ENCODE peak calls at places on chromosomes 16 and 17, in ten cellular contexts. Q is lung, G is esophagus squamous epithelium, O is upper lobe of right lung, A is tibial nerve, M is uterus, N is DND-41, E is cardiac muscle cell, K is IMR-90, L is colonic mucosa. P is an unnamed sample. For H3K36me3 and H3K4me1, the result is how much of the 10 kb centered on the place peaks cover.

GRCh38 chr16:22625948-22626347 is 115.3 kb downstream of the NPIPB5 start:
- DNase-seq in Q (no peak), G (no peak), O (no peak), A (no peak), M (no peak), N (no peak), E (no peak), K (no peak), L (no peak), P (no peak)

GRCh38 chr17:73336613-73337400 is 25.0 kb upstream of the CDC42EP4 start:
- DNase-seq in Q (no peak), G (no peak), O (no peak), A (no peak), M (no peak), N (no peak), E (no peak), K (no peak), L (no peak), P (no peak)

GRCh38 chr17:3762922-3763776 is 37.8 kb downstream of the ITGAE start:
- DNase-seq in Q (no peak), G (no peak), O (no peak), A (no peak), M (no peak), N (no peak), E (no peak), K (no peak), L (no peak), P (no peak)

GRCh38 chr17:12231027-12231682 is 210.5 kb downstream of the MAP2K4 start:
- DNase-seq in Q (no peak), G (no peak), O (no peak), A (no peak), M (peak), N (no peak), E (no peak), K (peak), L (no peak), P (no peak)

GRCh38 chr16:4365014-4365406 is 6.6 kb upstream of the VASN start:
- DNase-seq in Q (no peak), G (no peak), O (no peak), A (no peak), M (no peak), N (no peak), E (no peak), K (no peak), L (no peak), P (no peak)

GRCh38 chr17:13029340-13029739 is 11.5 kb upstream of the ELAC2 start:
- DNase-seq in Q (no peak), G (no peak), O (no peak), A (no peak), M (no peak), N (no peak), E (no peak), K (no peak), L (no peak), P (no peak)

GRCh38 chr16:81806696-81807095 is 27.6 kb downstream of the PLCG2 start:
- DNase-seq in Q (no peak), G (no peak), O (no peak), A (no peak), M (no peak), N (no peak), E (no peak), K (no peak), L (no peak), P (no peak)

GRCh38 chr16:84526794-84527485 is 22.5 kb upstream of the MEAK7 start:
- DNase-seq in Q (no peak), G (no peak), O (no peak), A (no peak), M (peak), N (no peak), E (no peak), K (peak), L (no peak), P (no peak)

GRCh38 chr17:79038545-79039135 is 14.7 kb downstream of the C1QTNF1 start:
- DNase-seq in Q (no peak), G (no peak), O (peak), A (peak), M (no peak), N (no peak), E (no peak), K (peak), L (no peak), P (no peak)

GRCh38 chr16:49513040-49513439 is 139.4 kb downstream of the C16orf78 start:
- DNase-seq in Q (no peak), G (no peak), O (peak), A (no peak), M (no peak), N (peak), E (no peak), K (no peak), L (no peak), P (no peak)

GRCh38 chr17:2883544-2884203 is 87.4 kb downstream of the RAP1GAP2 start:
- DNase-seq in Q (no peak), G (no peak), O (no peak), A (no peak), M (no peak), N (no peak), E (no peak), K (peak), L (no peak), P (no peak)

GRCh38 chr17:14198013-14198412 is 38.6 kb downstream of the CDRT15 start:
- DNase-seq in Q (peak), G (no peak), O (peak), A (no peak), M (no peak), N (no peak), E (peak), K (no peak), L (no peak), P (no peak)

GRCh38 chr16:57017251-57017650 is 27.9 kb downstream of the NLRC5 start:
- DNase-seq in Q (no peak), G (no peak), O (no peak), A (no peak), M (no peak), N (no peak), E (no peak), K (peak), L (no peak), P (no peak)

GRCh38 chr17:77461277-77462057 is 320.7 kb downstream of the SEC14L1 start:
- DNase-seq in Q (no peak), G (no peak), O (no peak), A (no peak), M (no peak), N (no peak), E (no peak), K (no peak), L (no peak), P (no peak)

GRCh38 chr17:38454528-38454927 is 26.3 kb downstream of the ARHGAP23 start:
- DNase-seq in Q (peak), G (peak), O (peak), A (peak), M (peak), N (no peak), E (no peak), K (peak), L (no peak), P (no peak)

GRCh38 chr17:8951210-8951609 is 14.3 kb downstream of the PIK3R5 start:
- DNase-seq in Q (no peak), G (no peak), O (no peak), A (no peak), M (no peak), N (no peak), E (no peak), K (no peak), L (no peak), P (no peak)

GRCh38 chr17:64171041-64171440 is 41.1 kb upstream of the ERN1 start:
- DNase-seq in Q (no peak), G (no peak), O (no peak), A (no peak), M (no peak), N (no peak), E (no peak), K (no peak), L (no peak), P (no peak)

GRCh38 chr17:65027305-65027704 is 29.2 kb downstream of the GNA13 start:
- DNase-seq in Q (no peak), G (no peak), O (no peak), A (no peak), M (no peak), N (peak), E (no peak), K (peak), L (no peak), P (peak)

GRCh38 chr16:9054460-9054859 is 37.0 kb upstream of the HAPSTR1 start:
- DNase-seq in Q (no peak), G (no peak), O (no peak), A (no peak), M (no peak), N (no peak), E (no peak), K (no peak), L (no peak), P (no peak)

GRCh38 chr17:71975331-71975801 is 145.5 kb upstream of the SOX9 start:
- DNase-seq in Q (no peak), G (no peak), O (no peak), A (peak), M (peak), N (no peak), E (no peak), K (peak), L (peak), P (no peak)

GRCh38 chr17:71980171-71980570 is 140.6 kb upstream of the SOX9 start:
- DNase-seq in Q (no peak), G (no peak), O (no peak), A (no peak), M (no peak), N (no peak), E (no peak), K (no peak), L (no peak), P (no peak)

GRCh38 chr17:71974051-71974450 is 146.8 kb upstream of the SOX9 start:
- DNase-seq in Q (no peak), G (no peak), O (no peak), A (no peak), M (no peak), N (no peak), E (no peak), K (no peak), L (no peak), P (no peak)

GRCh38 chr17:71978435-71978834 is 142.4 kb upstream of the SOX9 start:
- DNase-seq in Q (no peak), G (no peak), O (no peak), A (no peak), M (no peak), N (no peak), E (no peak), K (no peak), L (no peak), P (no peak)

GRCh38 chr17:71975998-71976649 is 144.7 kb upstream of the SOX9 start:
- DNase-seq in Q (peak), G (no peak), O (no peak), A (peak), M (peak), N (no peak), E (no peak), K (peak), L (peak), P (no peak)
- H3K27ac ChIP-seq in Q (no peak), G (peak), O (no peak), A (peak), M (peak), N (no peak), E (no peak), K (peak), L (peak), P (no peak)

GRCh38 chr16:2174396-2175131 is 19.0 kb downstream of the TRAF7 start:
- DNase-seq in Q (no peak), G (no peak), O (no peak), A (no peak), M (no peak), N (no peak), E (no peak), K (no peak), L (no peak), P (no peak)

GRCh38 chr16:2173366-2173765 is 17.8 kb downstream of the TRAF7 start:
- DNase-seq in Q (no peak), G (no peak), O (no peak), A (no peak), M (no peak), N (no peak), E (no peak), K (no peak), L (no peak), P (no peak)

GRCh38 chr16:2171601-2172178 is 16.1 kb downstream of the TRAF7 start:
- DNase-seq in Q (no peak), G (no peak), O (no peak), A (no peak), M (no peak), N (no peak), E (no peak), K (no peak), L (no peak), P (no peak)

GRCh38 chr16:2173916-2174315 is 18.3 kb downstream of the TRAF7 start:
- DNase-seq in Q (no peak), G (no peak), O (no peak), A (no peak), M (no peak), N (no peak), E (no peak), K (no peak), L (no peak), P (no peak)

GRCh38 chr16:2172688-2173335 is 17.2 kb downstream of the TRAF7 start:
- DNase-seq in Q (no peak), G (no peak), O (no peak), A (no peak), M (no peak), N (no peak), E (no peak), K (no peak), L (no peak), P (no peak)
- H3K36me3 ChIP-seq in Q (under half), G (half or more), O (half or more), A (half or more), M (under half), N (half or more), E (under half), K (half or more), L (under half), P (half or more)

DNA sequence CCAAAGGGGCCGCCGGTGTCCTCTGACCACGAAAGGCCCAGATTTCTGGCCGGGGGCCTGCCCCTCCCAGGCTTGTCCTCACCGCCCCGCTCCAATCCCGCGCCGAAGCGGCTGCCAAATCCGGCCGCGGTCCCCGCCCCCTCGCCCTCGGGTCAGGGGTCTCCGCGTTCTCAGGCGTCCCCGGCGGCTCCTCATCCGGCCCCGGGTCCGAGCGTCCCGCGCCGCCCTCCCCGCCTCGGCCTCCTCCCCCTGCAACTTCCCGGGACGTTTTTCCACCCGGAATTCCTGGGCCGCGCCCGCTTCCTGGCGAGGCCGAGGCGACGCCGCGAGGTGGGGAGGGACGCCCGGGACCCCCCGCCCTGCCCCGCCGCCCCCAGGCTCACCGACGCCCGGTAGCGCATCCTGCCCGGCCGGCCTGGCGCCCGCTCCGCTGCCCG is 7.2 kb downstream of the MYO1C start:
- DNase-seq in Q (peak), G (no peak), O (peak), A (no peak), M (peak), N (no peak), E (peak), K (no peak), L (peak), P (no peak)
- H3K4me1 ChIP-seq in Q (under half), G (under half), O (half or more), A (under half), M (under half), N (under half), E (under half), K (under half), L (under half), P (under half)

DNA sequence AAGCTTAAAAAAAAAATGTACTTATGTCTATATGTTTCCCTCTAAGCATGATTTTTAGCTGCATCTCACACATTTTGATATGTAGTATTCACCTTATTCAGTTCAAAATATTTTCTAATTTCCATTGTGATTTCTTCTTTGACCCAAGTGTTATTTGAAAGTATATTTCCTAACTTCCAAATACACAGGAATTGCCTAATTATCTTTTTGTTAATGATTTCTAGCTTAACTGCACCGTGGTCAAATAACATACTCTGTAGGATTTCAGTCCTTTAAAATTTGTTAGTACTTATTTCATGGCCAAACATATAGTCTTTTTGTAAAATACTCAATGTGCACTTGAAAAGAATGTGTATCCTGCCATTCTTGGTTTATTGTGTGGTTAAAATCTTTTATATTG is 11.3 kb downstream of the TMEM220 start:
- DNase-seq in Q (no peak), G (no peak), O (no peak), A (no peak), M (no peak), N (no peak), E (no peak), K (no peak), L (no peak), P (no peak)
- H3K27ac ChIP-seq in Q (no peak), G (no peak), O (no peak), A (no peak), M (no peak), N (no peak), E (no peak), K (no peak), L (no peak), P (no peak)

GRCh38 chr17:49494937-49495841 is at the start of gene NGFR:
- DNase-seq in Q (no peak), G (no peak), O (no peak), A (no peak), M (no peak), N (peak), E (peak), K (peak), L (peak), P (peak)

GRCh38 chr17:49496866-49497146 is 1.7 kb downstream of the NGFR start:
- DNase-seq in Q (no peak), G (no peak), O (no peak), A (no peak), M (no peak), N (no peak), E (no peak), K (no peak), L (no peak), P (no peak)

GRCh38 chr17:49496183-49496865 is 1.2 kb downstream of the NGFR start:
- DNase-seq in Q (peak), G (no peak), O (peak), A (peak), M (peak), N (no peak), E (peak), K (peak), L (peak), P (peak)

GRCh38 chr17:49494399-49494798 is 694 bp upstream of the NGFR start:
- DNase-seq in Q (no peak), G (no peak), O (no peak), A (no peak), M (no peak), N (no peak), E (no peak), K (no peak), L (no peak), P (no peak)

GRCh38 chr17:49495842-49496182 is 719 bp downstream of the NGFR start:
- DNase-seq in Q (no peak), G (no peak), O (no peak), A (no peak), M (no peak), N (no peak), E (no peak), K (no peak), L (no peak), P (no peak)
- H3K36me3 ChIP-seq in Q (under half), G (under half), O (under half), A (under half), M (under half), N (under half), E (under half), K (under half), L (under half), P (under half)

GRCh38 chr17:40287159-40287493 is 553 bp upstream of the CDC6 start:
- DNase-seq in Q (no peak), G (no peak), O (no peak), A (no peak), M (no peak), N (no peak), E (no peak), K (no peak), L (no peak), P (no peak)

GRCh38 chr17:40284085-40284713 is 3.5 kb upstream of the CDC6 start:
- DNase-seq in Q (no peak), G (no peak), O (no peak), A (no peak), M (no peak), N (no peak), E (no peak), K (peak), L (peak), P (no peak)

GRCh38 chr17:40287494-40288369 is at the start of gene CDC6:
- DNase-seq in Q (peak), G (peak), O (peak), A (peak), M (peak), N (peak), E (peak), K (peak), L (peak), P (peak)

GRCh38 chr17:40283662-40284061 is 4.0 kb upstream of the CDC6 start:
- DNase-seq in Q (no peak), G (no peak), O (no peak), A (no peak), M (no peak), N (no peak), E (no peak), K (peak), L (peak), P (no peak)

DNA sequence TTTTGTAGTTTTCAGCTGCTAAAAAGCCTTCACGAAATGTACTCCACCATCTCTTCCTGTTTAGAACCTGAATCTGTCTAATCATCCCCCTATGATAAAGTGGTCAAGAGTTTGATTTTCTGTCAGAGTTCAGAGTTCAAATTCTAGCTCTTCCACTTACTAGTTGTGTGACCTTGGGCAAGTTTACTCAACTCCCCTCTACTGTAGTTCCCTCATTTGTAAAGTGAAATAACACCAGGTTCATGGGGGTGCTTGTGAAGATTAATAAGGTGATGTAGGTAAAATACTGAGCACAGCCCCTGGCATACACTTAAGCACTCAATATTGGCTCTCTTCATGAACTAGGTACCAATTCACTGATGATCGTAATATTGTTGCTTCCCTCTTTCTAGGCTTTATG is 1.2 kb upstream of the CDC6 start:
- DNase-seq in Q (no peak), G (no peak), O (no peak), A (no peak), M (no peak), N (no peak), E (no peak), K (no peak), L (no peak), P (no peak)
- H3K4me1 ChIP-seq in Q (under half), G (under half), O (under half), A (under half), M (under half), N (under half), E (under half), K (under half), L (under half), P (under half)

GRCh38 chr16:27698746-27699145 is 148.8 kb downstream of the KATNIP start:
- DNase-seq in Q (no peak), G (no peak), O (peak), A (no peak), M (no peak), N (no peak), E (no peak), K (no peak), L (no peak), P (no peak)
- H3K27ac ChIP-seq in Q (no peak), G (no peak), O (no peak), A (no peak), M (no peak), N (no peak), E (no peak), K (no peak), L (no peak), P (no peak)

GRCh38 chr16:76241735-76242134 is 35.5 kb upstream of the CNTNAP4 start:
- DNase-seq in Q (no peak), G (no peak), O (no peak), A (no peak), M (no peak), N (no peak), E (no peak), K (no peak), L (no peak), P (no peak)
- H3K36me3 ChIP-seq in Q (under half), G (under half), O (under half), A (under half), M (under half), N (under half), E (under half), K (under half), L (under half), P (under half)

P was measured in naive thymus-derived CD4-positive, alpha-beta T cell.